ENCODE peak calls at places on chromosomes 4 and X, in nine cellular contexts. One of them, this sample, is unnamed. For H3K4me1, the result is how much of the 10 kb centered on the place peaks cover.

GRCh38 chr4:24112466-24112865 is 222.6 kb upstream of the PPARGC1A start:
- DNase-seq in HCT116: no peak
- DNase-seq in naive thymus-derived CD4-positive, alpha-beta T cell: no peak
- DNase-seq in fibroblast of lung: peak
- DNase-seq in right atrium auricular region: no peak
- DNase-seq in iPS DF 6.9: no peak
- DNase-seq in right lobe of liver: no peak
- DNase-seq in SK-N-SH: no peak
- DNase-seq in breast epithelium: no peak
- DNase-seq in this sample: no peak

GRCh38 chr4:141652161-141652778 is 15.9 kb downstream of the IL15 start:
- DNase-seq in HCT116: no peak
- DNase-seq in naive thymus-derived CD4-positive, alpha-beta T cell: no peak
- DNase-seq in fibroblast of lung: peak
- DNase-seq in right atrium auricular region: no peak
- DNase-seq in iPS DF 6.9: no peak
- DNase-seq in right lobe of liver: no peak
- DNase-seq in SK-N-SH: no peak
- DNase-seq in breast epithelium: no peak
- DNase-seq in this sample: no peak

GRCh38 chr4:24032371-24032989 is 142.6 kb upstream of the PPARGC1A start:
- DNase-seq in HCT116: no peak
- DNase-seq in naive thymus-derived CD4-positive, alpha-beta T cell: no peak
- DNase-seq in fibroblast of lung: no peak
- DNase-seq in right atrium auricular region: no peak
- DNase-seq in iPS DF 6.9: no peak
- DNase-seq in right lobe of liver: no peak
- DNase-seq in SK-N-SH: peak
- DNase-seq in breast epithelium: no peak
- DNase-seq in this sample: no peak

GRCh38 chrX:55144697-55145096 is 55.9 kb downstream of the PAGE2 start:
- DNase-seq in HCT116: no peak
- DNase-seq in naive thymus-derived CD4-positive, alpha-beta T cell: no peak
- DNase-seq in fibroblast of lung: no peak
- DNase-seq in right atrium auricular region: no peak
- DNase-seq in iPS DF 6.9: no peak
- DNase-seq in right lobe of liver: no peak
- DNase-seq in SK-N-SH: no peak
- DNase-seq in breast epithelium: no peak
- DNase-seq in this sample: no peak

GRCh38 chr4:658681-659667 is 15.1 kb downstream of the ATP5ME start:
- DNase-seq in HCT116: no peak
- DNase-seq in naive thymus-derived CD4-positive, alpha-beta T cell: no peak
- DNase-seq in fibroblast of lung: no peak
- DNase-seq in right atrium auricular region: no peak
- DNase-seq in iPS DF 6.9: no peak
- DNase-seq in right lobe of liver: no peak
- DNase-seq in SK-N-SH: no peak
- DNase-seq in breast epithelium: no peak
- DNase-seq in this sample: peak

GRCh38 chr4:159292137-159292896 is 189.4 kb downstream of the RAPGEF2 start:
- DNase-seq in HCT116: no peak
- DNase-seq in naive thymus-derived CD4-positive, alpha-beta T cell: no peak
- DNase-seq in fibroblast of lung: no peak
- DNase-seq in right atrium auricular region: no peak
- DNase-seq in iPS DF 6.9: no peak
- DNase-seq in right lobe of liver: no peak
- DNase-seq in SK-N-SH: no peak
- DNase-seq in breast epithelium: no peak
- DNase-seq in this sample: no peak

GRCh38 chr4:146567396-146567795 is 45.7 kb upstream of the SLC10A7 start:
- DNase-seq in HCT116: no peak
- DNase-seq in naive thymus-derived CD4-positive, alpha-beta T cell: no peak
- DNase-seq in fibroblast of lung: peak
- DNase-seq in right atrium auricular region: no peak
- DNase-seq in iPS DF 6.9: no peak
- DNase-seq in right lobe of liver: no peak
- DNase-seq in SK-N-SH: no peak
- DNase-seq in breast epithelium: no peak
- DNase-seq in this sample: no peak

GRCh38 chrX:56978172-56978571 is 17.2 kb downstream of the SPIN3 start:
- DNase-seq in HCT116: peak
- DNase-seq in naive thymus-derived CD4-positive, alpha-beta T cell: peak
- DNase-seq in fibroblast of lung: peak
- DNase-seq in right atrium auricular region: no peak
- DNase-seq in iPS DF 6.9: no peak
- DNase-seq in right lobe of liver: no peak
- DNase-seq in SK-N-SH: peak
- DNase-seq in breast epithelium: no peak
- DNase-seq in this sample: peak

GRCh38 chr4:156968479-156968984 is 3.1 kb downstream of the PDGFC start:
- DNase-seq in HCT116: peak
- DNase-seq in naive thymus-derived CD4-positive, alpha-beta T cell: no peak
- DNase-seq in fibroblast of lung: peak
- DNase-seq in right atrium auricular region: peak
- DNase-seq in iPS DF 6.9: peak
- DNase-seq in right lobe of liver: peak
- DNase-seq in SK-N-SH: peak
- DNase-seq in breast epithelium: peak
- DNase-seq in this sample: peak

GRCh38 chr4:20084488-20084887 is 167.2 kb upstream of the SLIT2 start:
- DNase-seq in HCT116: no peak
- DNase-seq in naive thymus-derived CD4-positive, alpha-beta T cell: no peak
- DNase-seq in fibroblast of lung: no peak
- DNase-seq in right atrium auricular region: no peak
- DNase-seq in iPS DF 6.9: no peak
- DNase-seq in right lobe of liver: no peak
- DNase-seq in SK-N-SH: no peak
- DNase-seq in breast epithelium: no peak
- DNase-seq in this sample: no peak

GRCh38 chrX:23668335-23668734 is 1.0 kb downstream of the PRDX4 start:
- DNase-seq in HCT116: no peak
- DNase-seq in naive thymus-derived CD4-positive, alpha-beta T cell: no peak
- DNase-seq in fibroblast of lung: no peak
- DNase-seq in right atrium auricular region: no peak
- DNase-seq in iPS DF 6.9: no peak
- DNase-seq in right lobe of liver: no peak
- DNase-seq in SK-N-SH: peak
- DNase-seq in breast epithelium: no peak
- DNase-seq in this sample: no peak

GRCh38 chr4:17232575-17233253 is 279.2 kb downstream of the QDPR start:
- DNase-seq in HCT116: peak
- DNase-seq in naive thymus-derived CD4-positive, alpha-beta T cell: no peak
- DNase-seq in fibroblast of lung: peak
- DNase-seq in right atrium auricular region: peak
- DNase-seq in iPS DF 6.9: no peak
- DNase-seq in right lobe of liver: no peak
- DNase-seq in SK-N-SH: peak
- DNase-seq in breast epithelium: no peak
- DNase-seq in this sample: peak

GRCh38 chr4:8656711-8657380 is 64.3 kb downstream of the CPZ start:
- DNase-seq in HCT116: no peak
- DNase-seq in naive thymus-derived CD4-positive, alpha-beta T cell: no peak
- DNase-seq in fibroblast of lung: no peak
- DNase-seq in right atrium auricular region: no peak
- DNase-seq in iPS DF 6.9: no peak
- DNase-seq in right lobe of liver: no peak
- DNase-seq in SK-N-SH: no peak
- DNase-seq in breast epithelium: peak
- DNase-seq in this sample: peak

GRCh38 chrX:16931371-16931770 is 15.1 kb upstream of the REPS2 start:
- DNase-seq in HCT116: no peak
- DNase-seq in naive thymus-derived CD4-positive, alpha-beta T cell: no peak
- DNase-seq in fibroblast of lung: no peak
- DNase-seq in right atrium auricular region: no peak
- DNase-seq in iPS DF 6.9: no peak
- DNase-seq in right lobe of liver: no peak
- DNase-seq in SK-N-SH: no peak
- DNase-seq in breast epithelium: no peak
- DNase-seq in this sample: no peak

GRCh38 chrX:48736878-48737212 is 24.7 kb upstream of the GLOD5 start:
- DNase-seq in HCT116: no peak
- DNase-seq in naive thymus-derived CD4-positive, alpha-beta T cell: no peak
- DNase-seq in fibroblast of lung: no peak
- DNase-seq in right atrium auricular region: no peak
- DNase-seq in iPS DF 6.9: no peak
- DNase-seq in right lobe of liver: no peak
- DNase-seq in SK-N-SH: no peak
- DNase-seq in breast epithelium: no peak
- DNase-seq in this sample: no peak

GRCh38 chr4:142314183-142314582 is 531.9 kb downstream of the INPP4B start:
- DNase-seq in HCT116: no peak
- DNase-seq in naive thymus-derived CD4-positive, alpha-beta T cell: no peak
- DNase-seq in fibroblast of lung: no peak
- DNase-seq in right atrium auricular region: no peak
- DNase-seq in iPS DF 6.9: no peak
- DNase-seq in right lobe of liver: no peak
- DNase-seq in SK-N-SH: no peak
- DNase-seq in breast epithelium: no peak
- DNase-seq in this sample: no peak

GRCh38 chrX:39261446-39262147 is 460.3 kb downstream of the MID1IP1 start:
- DNase-seq in HCT116: peak
- DNase-seq in naive thymus-derived CD4-positive, alpha-beta T cell: peak
- DNase-seq in fibroblast of lung: peak
- DNase-seq in right atrium auricular region: no peak
- DNase-seq in iPS DF 6.9: no peak
- DNase-seq in right lobe of liver: no peak
- DNase-seq in SK-N-SH: peak
- DNase-seq in breast epithelium: no peak
- DNase-seq in this sample: no peak

GRCh38 chr4:89617256-89617655 is 219.7 kb downstream of the SNCA start:
- DNase-seq in HCT116: no peak
- DNase-seq in naive thymus-derived CD4-positive, alpha-beta T cell: no peak
- DNase-seq in fibroblast of lung: peak
- DNase-seq in right atrium auricular region: no peak
- DNase-seq in iPS DF 6.9: no peak
- DNase-seq in right lobe of liver: no peak
- DNase-seq in SK-N-SH: no peak
- DNase-seq in breast epithelium: no peak
- DNase-seq in this sample: no peak

GRCh38 chr4:5267418-5267817 is 216.1 kb downstream of the STK32B start:
- DNase-seq in HCT116: no peak
- DNase-seq in naive thymus-derived CD4-positive, alpha-beta T cell: no peak
- DNase-seq in fibroblast of lung: peak
- DNase-seq in right atrium auricular region: no peak
- DNase-seq in iPS DF 6.9: no peak
- DNase-seq in right lobe of liver: no peak
- DNase-seq in SK-N-SH: no peak
- DNase-seq in breast epithelium: no peak
- DNase-seq in this sample: no peak

GRCh38 chrX:48893556-48894348 is 3.8 kb downstream of the TIMM17B start:
- DNase-seq in HCT116: no peak
- DNase-seq in naive thymus-derived CD4-positive, alpha-beta T cell: no peak
- DNase-seq in fibroblast of lung: no peak
- DNase-seq in right atrium auricular region: no peak
- DNase-seq in iPS DF 6.9: no peak
- DNase-seq in right lobe of liver: no peak
- DNase-seq in SK-N-SH: no peak
- DNase-seq in breast epithelium: no peak
- DNase-seq in this sample: no peak

GRCh38 chr4:7193040-7193958 is 961 bp downstream of the SORCS2 start:
- DNase-seq in HCT116: no peak
- DNase-seq in naive thymus-derived CD4-positive, alpha-beta T cell: no peak
- DNase-seq in fibroblast of lung: no peak
- DNase-seq in right atrium auricular region: no peak
- DNase-seq in iPS DF 6.9: no peak
- DNase-seq in right lobe of liver: no peak
- DNase-seq in SK-N-SH: peak
- DNase-seq in breast epithelium: peak
- DNase-seq in this sample: peak

GRCh38 chr4:41890085-41890484 is 45.1 kb upstream of the TMEM33 start:
- DNase-seq in HCT116: no peak
- DNase-seq in naive thymus-derived CD4-positive, alpha-beta T cell: no peak
- DNase-seq in fibroblast of lung: no peak
- DNase-seq in right atrium auricular region: no peak
- DNase-seq in iPS DF 6.9: no peak
- DNase-seq in right lobe of liver: no peak
- DNase-seq in SK-N-SH: no peak
- DNase-seq in breast epithelium: no peak
- DNase-seq in this sample: no peak
- H3K4me1 ChIP-seq in HCT116: under half
- H3K4me1 ChIP-seq in naive thymus-derived CD4-positive, alpha-beta T cell: under half
- H3K4me1 ChIP-seq in fibroblast of lung: under half
- H3K4me1 ChIP-seq in right atrium auricular region: under half
- H3K4me1 ChIP-seq in iPS DF 6.9: under half
- H3K4me1 ChIP-seq in right lobe of liver: under half
- H3K4me1 ChIP-seq in SK-N-SH: under half
- H3K4me1 ChIP-seq in breast epithelium: under half
- H3K4me1 ChIP-seq in this sample: under half

GRCh38 chr4:59855630-59856352 is 1344.3 kb upstream of the ADGRL3 start:
- DNase-seq in HCT116: no peak
- DNase-seq in naive thymus-derived CD4-positive, alpha-beta T cell: no peak
- DNase-seq in fibroblast of lung: no peak
- DNase-seq in right atrium auricular region: no peak
- DNase-seq in iPS DF 6.9: no peak
- DNase-seq in right lobe of liver: no peak
- DNase-seq in SK-N-SH: no peak
- DNase-seq in breast epithelium: no peak
- DNase-seq in this sample: no peak
- H3K4me1 ChIP-seq in HCT116: under half
- H3K4me1 ChIP-seq in naive thymus-derived CD4-positive, alpha-beta T cell: under half
- H3K4me1 ChIP-seq in fibroblast of lung: under half
- H3K4me1 ChIP-seq in right atrium auricular region: under half
- H3K4me1 ChIP-seq in iPS DF 6.9: under half
- H3K4me1 ChIP-seq in right lobe of liver: under half
- H3K4me1 ChIP-seq in SK-N-SH: under half
- H3K4me1 ChIP-seq in breast epithelium: under half
- H3K4me1 ChIP-seq in this sample: under half

DNA sequence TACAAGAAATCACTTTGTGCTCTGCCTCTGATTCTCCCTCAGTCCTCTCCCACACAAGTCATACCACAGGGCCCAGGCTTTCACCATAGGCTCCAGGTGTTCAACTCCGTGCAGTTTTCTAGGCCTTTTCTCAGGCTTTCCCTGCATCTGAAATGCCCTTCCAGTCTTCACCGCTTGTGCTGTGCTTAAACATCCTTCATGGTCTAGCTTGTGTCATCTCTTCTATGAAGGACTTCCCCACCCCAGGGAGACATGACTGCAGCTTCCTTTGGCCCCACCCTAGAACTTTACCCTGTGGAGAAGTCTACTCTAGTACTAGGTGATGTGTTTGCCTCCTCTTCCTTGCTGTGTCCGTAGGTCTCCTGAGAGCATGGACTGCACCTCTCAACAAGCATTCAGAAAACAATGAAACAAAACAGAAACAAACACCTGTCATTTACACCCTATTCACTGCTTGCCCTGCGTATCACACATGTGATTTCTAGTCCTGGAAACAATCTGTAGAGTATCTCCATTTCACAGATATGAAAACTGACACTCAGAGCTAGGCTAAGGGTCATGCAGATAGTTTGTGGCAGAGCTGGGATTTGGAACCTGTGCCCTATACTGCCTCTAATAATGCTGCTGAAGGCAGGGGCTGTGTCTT is 22.7 kb upstream of the LEF1 start:
- DNase-seq in HCT116: no peak
- DNase-seq in naive thymus-derived CD4-positive, alpha-beta T cell: no peak
- DNase-seq in fibroblast of lung: no peak
- DNase-seq in right atrium auricular region: no peak
- DNase-seq in iPS DF 6.9: no peak
- DNase-seq in right lobe of liver: no peak
- DNase-seq in SK-N-SH: no peak
- DNase-seq in breast epithelium: no peak
- DNase-seq in this sample: no peak
- H3K4me1 ChIP-seq in HCT116: under half
- H3K4me1 ChIP-seq in naive thymus-derived CD4-positive, alpha-beta T cell: under half
- H3K4me1 ChIP-seq in fibroblast of lung: under half
- H3K4me1 ChIP-seq in right atrium auricular region: under half
- H3K4me1 ChIP-seq in iPS DF 6.9: under half
- H3K4me1 ChIP-seq in right lobe of liver: under half
- H3K4me1 ChIP-seq in SK-N-SH: under half
- H3K4me1 ChIP-seq in breast epithelium: under half
- H3K4me1 ChIP-seq in this sample: under half

GRCh38 chrX:7085879-7086278 is 61.6 kb upstream of the STS start:
- DNase-seq in HCT116: no peak
- DNase-seq in naive thymus-derived CD4-positive, alpha-beta T cell: no peak
- DNase-seq in fibroblast of lung: no peak
- DNase-seq in right atrium auricular region: no peak
- DNase-seq in iPS DF 6.9: no peak
- DNase-seq in right lobe of liver: no peak
- DNase-seq in SK-N-SH: no peak
- DNase-seq in breast epithelium: no peak
- DNase-seq in this sample: no peak
- H3K4me1 ChIP-seq in HCT116: under half
- H3K4me1 ChIP-seq in naive thymus-derived CD4-positive, alpha-beta T cell: under half
- H3K4me1 ChIP-seq in fibroblast of lung: under half
- H3K4me1 ChIP-seq in right atrium auricular region: under half
- H3K4me1 ChIP-seq in iPS DF 6.9: under half
- H3K4me1 ChIP-seq in right lobe of liver: under half
- H3K4me1 ChIP-seq in SK-N-SH: under half
- H3K4me1 ChIP-seq in breast epithelium: under half
- H3K4me1 ChIP-seq in this sample: under half

This sample was measured in osteoblast.